ENCODE peak calls at places on chromosomes 11 and 22, in four cellular contexts. C is body of pancreas, X is IMR-90, E is A549. M is an unnamed sample. For H3K4me1, the result is how much of the 10 kb centered on the place peaks cover.

GRCh38 chr22:30393885-30394284 is 2.9 kb upstream of the SEC14L2 start:
- DNase-seq in C (no peak), E (no peak), X (no peak), M (no peak)

GRCh38 chr11:46279393-46280099 is 2.1 kb downstream of the CREB3L1 start:
- DNase-seq in E (no peak), C (peak), X (peak), M (peak)

GRCh38 chr11:1890856-1891830 is 552 bp downstream of the PRR33 start:
- DNase-seq in X (no peak), E (no peak), C (no peak), M (no peak)

GRCh38 chr11:130115218-130115617 is 44.4 kb upstream of the ST14 start:
- DNase-seq in X (peak), E (no peak), C (no peak), M (no peak)

GRCh38 chr11:4606231-4607015 is 1.6 kb downstream of the TRIM68 start:
- DNase-seq in E (no peak), X (peak), C (no peak), M (no peak)

GRCh38 chr11:89436071-89436470 is 55.1 kb downstream of the NOX4 start:
- DNase-seq in C (no peak), X (peak), E (no peak), M (no peak)

GRCh38 chr22:37777122-37777687 is 30.5 kb upstream of the GCAT start:
- DNase-seq in C (peak), E (no peak), X (peak), M (no peak)

GRCh38 chr11:78666675-78667129 is 92.0 kb upstream of the NARS2 start:
- DNase-seq in C (no peak), E (no peak), X (peak), M (no peak)

GRCh38 chr11:70467196-70468085 is 69.1 kb downstream of the CTTN start:
- DNase-seq in X (peak), C (peak), E (peak), M (peak)

GRCh38 chr11:108253176-108253575 is 30.3 kb downstream of the ATM start:
- DNase-seq in E (no peak), C (no peak), X (peak), M (no peak)

GRCh38 chr22:16958475-16958874 is 49.5 kb downstream of the GAB4 start:
- DNase-seq in X (no peak), C (no peak), E (no peak), M (no peak)

GRCh38 chr11:32830413-32830738 is 649 bp downstream of the PRRG4 start:
- DNase-seq in C (peak), E (no peak), X (no peak), M (no peak)

GRCh38 chr11:92107331-92107730 is 117.3 kb upstream of the FAT3 start:
- DNase-seq in X (no peak), E (no peak), C (no peak), M (no peak)

GRCh38 chr22:46171940-46172339 is 21.6 kb downstream of the PPARA start:
- DNase-seq in C (no peak), E (no peak), X (peak), M (no peak)

GRCh38 chr11:69325446-69325845 is 31.5 kb downstream of the MYEOV start:
- DNase-seq in X (no peak), E (no peak), C (no peak), M (no peak)

GRCh38 chr11:72336163-72336562 is 92.2 kb upstream of the PHOX2A start:
- DNase-seq in X (no peak), E (no peak), C (no peak), M (no peak)

GRCh38 chr11:45259607-45260006 is 26.5 kb downstream of the SYT13 start:
- DNase-seq in X (no peak), E (peak), C (no peak), M (no peak)

GRCh38 chr22:33519140-33519973 is 400.9 kb downstream of the LARGE1 start:
- DNase-seq in C (peak), E (peak), X (peak), M (peak)

GRCh38 chr11:86938900-86939880 is 16.0 kb downstream of the FZD4 start:
- DNase-seq in C (no peak), E (peak), X (peak), M (no peak)

GRCh38 chr11:128720522-128720985 is 26.7 kb downstream of the FLI1 start:
- DNase-seq in X (no peak), C (no peak), E (no peak), M (no peak)

GRCh38 chr11:69636512-69636866 is 4.5 kb upstream of the CCND1 start:
- DNase-seq in X (peak), C (peak), E (peak), M (peak)

GRCh38 chr11:127564803-127565202 is 564.2 kb upstream of the KIRREL3 start:
- DNase-seq in C (no peak), E (no peak), X (peak), M (no peak)

GRCh38 chr11:35390737-35391682 is 28.3 kb downstream of the SLC1A2 start:
- DNase-seq in E (peak), X (peak), C (peak), M (no peak)

GRCh38 chr11:6431861-6432260 is 8.9 kb downstream of the HPX start:
- DNase-seq in C (no peak), E (peak), X (peak), M (no peak)

GRCh38 chr11:120336641-120337132 is 474 bp downstream of the ARHGEF12 start:
- DNase-seq in E (peak), C (peak), X (peak), M (peak)

GRCh38 chr11:1390603-1391164 is 950 bp downstream of the BRSK2 start:
- DNase-seq in C (peak), E (no peak), X (peak), M (no peak)

GRCh38 chr11:9814108-9814507 is 150.2 kb downstream of the SWAP70 start:
- DNase-seq in C (no peak), X (no peak), E (no peak), M (no peak)

GRCh38 chr22:38823076-38823475 is 20.8 kb downstream of the NPTXR start:
- DNase-seq in E (no peak), X (no peak), C (no peak), M (no peak)

GRCh38 chr11:100889758-100890157 is 202.7 kb downstream of the ARHGAP42 start:
- DNase-seq in X (no peak), C (no peak), E (no peak), M (no peak)

GRCh38 chr11:104067534-104067933 is 31.1 kb downstream of the DDI1 start:
- DNase-seq in X (no peak), C (no peak), E (no peak), M (no peak)

GRCh38 chr22:41561335-41561734 is 525 bp downstream of the CSDC2 start:
- DNase-seq in E (no peak), X (no peak), C (no peak), M (no peak)

GRCh38 chr11:25566298-25567200 is 765.4 kb upstream of the ANO3 start:
- DNase-seq in E (no peak), X (no peak), C (no peak), M (peak)

GRCh38 chr11:23364076-23364475 is 503.8 kb upstream of the CCDC179 start:
- DNase-seq in X (peak), E (no peak), C (no peak), M (no peak)

GRCh38 chr11:111561801-111562325 is 21.3 kb downstream of the LAYN start:
- DNase-seq in X (peak), E (no peak), C (no peak), M (no peak)

GRCh38 chr11:7585816-7586215 is 72.0 kb downstream of the PPFIBP2 start:
- DNase-seq in C (no peak), X (peak), E (no peak), M (no peak)

GRCh38 chr11:29208117-29208516 is 808.7 kb downstream of the KCNA4 start:
- DNase-seq in C (no peak), X (peak), E (no peak), M (no peak)
- H3K4me3 ChIP-seq in C (no peak), X (no peak), E (no peak), M (no peak)

DNA sequence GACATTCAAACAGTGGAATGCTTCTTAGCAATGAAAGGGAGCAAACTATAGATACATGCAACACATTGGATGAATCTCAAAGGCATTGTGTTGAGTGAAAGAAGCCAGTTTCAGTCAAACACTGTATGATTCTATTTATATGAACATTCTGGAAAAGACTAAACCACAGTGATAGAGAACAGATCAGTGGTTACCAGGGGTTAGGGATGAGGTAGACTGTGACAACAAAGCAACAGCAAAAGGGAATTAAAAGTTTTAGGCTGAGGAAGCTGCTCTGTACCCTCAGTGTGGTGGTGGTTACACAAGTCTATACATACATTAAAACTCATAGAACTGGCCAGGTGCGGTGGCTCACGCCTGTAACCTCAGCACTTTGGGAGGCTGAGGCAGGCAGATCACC is 23.0 kb downstream of the FDX1 start:
- DNase-seq in C (no peak), X (no peak), E (no peak), M (no peak)
- H3K4me1 ChIP-seq in C (under half), X (under half), E (under half), M (under half)

GRCh38 chr11:65304613-65305012 is 10.1 kb upstream of the CDC42EP2 start:
- DNase-seq in X (no peak), E (no peak), C (no peak), M (no peak)

GRCh38 chr11:65304110-65304509 is 10.6 kb upstream of the CDC42EP2 start:
- DNase-seq in C (no peak), X (no peak), E (no peak), M (no peak)

GRCh38 chr11:65301491-65302329 is 13.0 kb upstream of the CDC42EP2 start:
- DNase-seq in E (no peak), X (peak), C (no peak), M (peak)

GRCh38 chr11:65305501-65306268 is 9.0 kb upstream of the CDC42EP2 start:
- DNase-seq in C (peak), E (no peak), X (peak), M (no peak)

DNA sequence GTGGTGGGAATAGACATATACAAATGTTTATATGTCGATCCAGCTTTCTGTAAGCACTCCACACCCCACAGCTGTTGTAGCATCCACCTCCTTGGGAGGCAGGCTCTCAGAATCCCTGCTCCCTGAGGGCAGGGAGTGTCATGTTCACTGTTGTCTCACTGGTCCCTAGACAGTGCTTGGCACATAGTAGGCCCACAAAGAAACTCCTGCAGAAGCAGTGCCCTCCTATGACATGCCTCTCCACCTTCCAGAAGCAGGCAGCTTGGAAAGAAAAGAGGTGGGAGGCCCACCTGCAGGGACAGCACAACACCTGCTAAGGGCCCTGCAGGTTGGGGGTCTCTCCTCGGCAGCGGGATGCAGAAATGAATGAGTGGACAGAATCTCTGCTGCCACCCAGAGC is 11.1 kb upstream of the CDC42EP2 start:
- DNase-seq in E (no peak), C (no peak), X (no peak), M (no peak)
- TF ChIP-seq POLR2A in E (no peak), C (no peak), X (no peak), M (no peak)

GRCh38 chr11:61919841-61920631 is 2.7 kb upstream of the RAB3IL1 start:
- DNase-seq in X (no peak), E (peak), C (no peak), M (no peak)
- H3K4me3 ChIP-seq in X (no peak), E (no peak), C (no peak), M (no peak)

GRCh38 chr11:44014968-44015623 is 32.7 kb upstream of the ACCSL start:
- DNase-seq in X (peak), C (no peak), E (no peak), M (peak)

GRCh38 chr11:44017443-44018126 is 30.2 kb upstream of the ACCSL start:
- DNase-seq in C (no peak), X (no peak), E (no peak), M (no peak)

GRCh38 chr11:44015624-44016007 is 32.2 kb upstream of the ACCSL start:
- DNase-seq in C (no peak), X (no peak), E (no peak), M (no peak)

GRCh38 chr11:44016546-44017442 is 31.0 kb upstream of the ACCSL start:
- DNase-seq in E (no peak), C (no peak), X (peak), M (peak)

DNA sequence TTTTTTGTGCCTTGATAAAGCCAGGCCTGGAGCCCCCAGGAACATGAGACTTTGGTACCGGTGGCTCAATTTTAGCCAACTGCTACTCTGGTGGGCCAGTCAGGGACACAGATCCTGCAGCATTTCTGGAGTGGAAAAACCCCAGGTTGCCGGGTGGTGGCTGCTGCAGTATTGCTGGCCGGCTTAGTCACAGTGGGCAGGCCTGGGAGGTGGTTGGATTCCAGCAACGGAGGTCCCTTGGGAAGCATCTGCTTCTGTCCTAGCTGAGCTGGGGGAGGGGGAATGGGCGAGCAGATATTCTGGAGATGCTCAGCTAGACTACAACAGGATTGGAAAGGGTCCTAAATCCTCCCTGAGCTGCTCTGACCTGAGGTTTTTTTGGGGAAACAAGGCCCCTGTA is 31.7 kb upstream of the ACCSL start:
- DNase-seq in E (no peak), X (peak), C (peak), M (peak)
- H3K4me1 ChIP-seq in E (under half), X (under half), C (under half), M (under half)

GRCh38 chr11:11747570-11747969 is 94.2 kb upstream of the USP47 start:
- DNase-seq in X (no peak), E (no peak), C (no peak), M (no peak)
- TF ChIP-seq POLR2A in X (no peak), E (no peak), C (no peak), M (no peak)

GRCh38 chr11:121479839-121480238 is 27.1 kb upstream of the SORL1-AS1 start:
- DNase-seq in X (no peak), C (no peak), E (no peak), M (no peak)
- H3K4me3 ChIP-seq in X (no peak), C (no peak), E (no peak), M (no peak)